ENCODE peak calls at places on chromosome 7, in nine cellular contexts. One of them, this sample, is unnamed.

GRCh38 chr7:129495987-129496386 is 6.3 kb upstream of the SMKR1 start:
- DNase-seq in SJSA1: no peak
- DNase-seq in ascending aorta: no peak
- DNase-seq in stimulated activated naive CD8-positive, alpha-beta T cell treated with anti-CD3 and anti-CD28 coated beads, Interleukin-15, amount 100 ng/mL, for 72 hours: no peak
- DNase-seq in putamen: no peak
- DNase-seq in mesothelial cell of epicardium: no peak
- DNase-seq in neural progenitor cell: no peak
- DNase-seq in cardiac muscle cell: no peak
- DNase-seq in SHP77: no peak
- DNase-seq in this sample: no peak

GRCh38 chr7:76060842-76061241 is 12.9 kb downstream of the MDH2 start:
- DNase-seq in SJSA1: no peak
- DNase-seq in ascending aorta: no peak
- DNase-seq in stimulated activated naive CD8-positive, alpha-beta T cell treated with anti-CD3 and anti-CD28 coated beads, Interleukin-15, amount 100 ng/mL, for 72 hours: no peak
- DNase-seq in putamen: no peak
- DNase-seq in mesothelial cell of epicardium: no peak
- DNase-seq in neural progenitor cell: no peak
- DNase-seq in cardiac muscle cell: no peak
- DNase-seq in SHP77: no peak
- DNase-seq in this sample: no peak

GRCh38 chr7:128713794-128714193 is 25.4 kb upstream of the CALU start:
- DNase-seq in SJSA1: peak
- DNase-seq in ascending aorta: no peak
- DNase-seq in stimulated activated naive CD8-positive, alpha-beta T cell treated with anti-CD3 and anti-CD28 coated beads, Interleukin-15, amount 100 ng/mL, for 72 hours: no peak
- DNase-seq in putamen: no peak
- DNase-seq in mesothelial cell of epicardium: no peak
- DNase-seq in neural progenitor cell: no peak
- DNase-seq in cardiac muscle cell: no peak
- DNase-seq in SHP77: no peak
- DNase-seq in this sample: no peak

GRCh38 chr7:17185690-17186070 is 112.8 kb upstream of the AHR start:
- DNase-seq in SJSA1: no peak
- DNase-seq in ascending aorta: no peak
- DNase-seq in stimulated activated naive CD8-positive, alpha-beta T cell treated with anti-CD3 and anti-CD28 coated beads, Interleukin-15, amount 100 ng/mL, for 72 hours: no peak
- DNase-seq in putamen: peak
- DNase-seq in mesothelial cell of epicardium: no peak
- DNase-seq in neural progenitor cell: no peak
- DNase-seq in cardiac muscle cell: no peak
- DNase-seq in SHP77: no peak
- DNase-seq in this sample: no peak

GRCh38 chr7:64618785-64619456 is 47.0 kb upstream of the ZNF107 start:
- DNase-seq in SJSA1: peak
- DNase-seq in ascending aorta: no peak
- DNase-seq in stimulated activated naive CD8-positive, alpha-beta T cell treated with anti-CD3 and anti-CD28 coated beads, Interleukin-15, amount 100 ng/mL, for 72 hours: no peak
- DNase-seq in putamen: peak
- DNase-seq in mesothelial cell of epicardium: no peak
- DNase-seq in neural progenitor cell: peak
- DNase-seq in cardiac muscle cell: peak
- DNase-seq in SHP77: peak
- DNase-seq in this sample: no peak

GRCh38 chr7:77188736-77189429 is 10.7 kb downstream of the FGL2 start:
- DNase-seq in SJSA1: no peak
- DNase-seq in ascending aorta: no peak
- DNase-seq in stimulated activated naive CD8-positive, alpha-beta T cell treated with anti-CD3 and anti-CD28 coated beads, Interleukin-15, amount 100 ng/mL, for 72 hours: no peak
- DNase-seq in putamen: no peak
- DNase-seq in mesothelial cell of epicardium: no peak
- DNase-seq in neural progenitor cell: no peak
- DNase-seq in cardiac muscle cell: no peak
- DNase-seq in SHP77: no peak
- DNase-seq in this sample: no peak

GRCh38 chr7:135706858-135707569 is 21.0 kb downstream of the SLC13A4 start:
- DNase-seq in SJSA1: no peak
- DNase-seq in ascending aorta: no peak
- DNase-seq in stimulated activated naive CD8-positive, alpha-beta T cell treated with anti-CD3 and anti-CD28 coated beads, Interleukin-15, amount 100 ng/mL, for 72 hours: no peak
- DNase-seq in putamen: no peak
- DNase-seq in mesothelial cell of epicardium: no peak
- DNase-seq in neural progenitor cell: no peak
- DNase-seq in cardiac muscle cell: no peak
- DNase-seq in SHP77: no peak
- DNase-seq in this sample: no peak

GRCh38 chr7:81150951-81151361 is 232.1 kb upstream of the SEMA3C start:
- DNase-seq in SJSA1: no peak
- DNase-seq in ascending aorta: no peak
- DNase-seq in stimulated activated naive CD8-positive, alpha-beta T cell treated with anti-CD3 and anti-CD28 coated beads, Interleukin-15, amount 100 ng/mL, for 72 hours: no peak
- DNase-seq in putamen: peak
- DNase-seq in mesothelial cell of epicardium: no peak
- DNase-seq in neural progenitor cell: peak
- DNase-seq in cardiac muscle cell: no peak
- DNase-seq in SHP77: no peak
- DNase-seq in this sample: no peak

GRCh38 chr7:149872419-149873073 is 1.2 kb upstream of the ATP6V0E2 start:
- DNase-seq in SJSA1: peak
- DNase-seq in ascending aorta: peak
- DNase-seq in stimulated activated naive CD8-positive, alpha-beta T cell treated with anti-CD3 and anti-CD28 coated beads, Interleukin-15, amount 100 ng/mL, for 72 hours: peak
- DNase-seq in putamen: peak
- DNase-seq in mesothelial cell of epicardium: no peak
- DNase-seq in neural progenitor cell: peak
- DNase-seq in cardiac muscle cell: peak
- DNase-seq in SHP77: peak
- DNase-seq in this sample: peak

GRCh38 chr7:93723424-93724124 is 149.1 kb upstream of the CALCR start:
- DNase-seq in SJSA1: no peak
- DNase-seq in ascending aorta: no peak
- DNase-seq in stimulated activated naive CD8-positive, alpha-beta T cell treated with anti-CD3 and anti-CD28 coated beads, Interleukin-15, amount 100 ng/mL, for 72 hours: no peak
- DNase-seq in putamen: no peak
- DNase-seq in mesothelial cell of epicardium: no peak
- DNase-seq in neural progenitor cell: peak
- DNase-seq in cardiac muscle cell: peak
- DNase-seq in SHP77: no peak
- DNase-seq in this sample: no peak

GRCh38 chr7:25014735-25015134 is 34.8 kb upstream of the OSBPL3 start:
- DNase-seq in SJSA1: no peak
- DNase-seq in ascending aorta: no peak
- DNase-seq in stimulated activated naive CD8-positive, alpha-beta T cell treated with anti-CD3 and anti-CD28 coated beads, Interleukin-15, amount 100 ng/mL, for 72 hours: no peak
- DNase-seq in putamen: no peak
- DNase-seq in mesothelial cell of epicardium: no peak
- DNase-seq in neural progenitor cell: no peak
- DNase-seq in cardiac muscle cell: no peak
- DNase-seq in SHP77: no peak
- DNase-seq in this sample: no peak